ENCODE peak calls at places on chromosomes 13 and 19, in eight cellular contexts. One of them, this sample, is unnamed.

GRCh38 chr19:13091400-13092161 is 11.1 kb downstream of the LYL1 start:
- DNase-seq in H54: no peak
- DNase-seq in ascending aorta: peak
- DNase-seq in COLO829: no peak
- DNase-seq in T-cell: no peak
- DNase-seq in tibial nerve: no peak
- DNase-seq in stimulated activated CD4-positive, alpha-beta T cell treated with anti-CD3 and anti-CD28 coated beads, Interleukin-12 subunit alpha, Interleukin-12 subunit beta, amount 100 ng/mL, for 24 hours: no peak
- DNase-seq in activated T-cell treated with anti-CD3 and anti-CD28 coated beads for 1 hour: no peak
- DNase-seq in this sample: no peak

GRCh38 chr19:50607874-50608785 is 31.6 kb downstream of the SYT3 start:
- DNase-seq in H54: peak
- DNase-seq in ascending aorta: peak
- DNase-seq in COLO829: peak
- DNase-seq in T-cell: peak
- DNase-seq in tibial nerve: no peak
- DNase-seq in stimulated activated CD4-positive, alpha-beta T cell treated with anti-CD3 and anti-CD28 coated beads, Interleukin-12 subunit alpha, Interleukin-12 subunit beta, amount 100 ng/mL, for 24 hours: peak
- DNase-seq in activated T-cell treated with anti-CD3 and anti-CD28 coated beads for 1 hour: peak
- DNase-seq in this sample: no peak

GRCh38 chr13:66375756-66376155 is 854.4 kb downstream of the PCDH9 start:
- DNase-seq in H54: no peak
- DNase-seq in ascending aorta: no peak
- DNase-seq in COLO829: no peak
- DNase-seq in T-cell: no peak
- DNase-seq in tibial nerve: no peak
- DNase-seq in stimulated activated CD4-positive, alpha-beta T cell treated with anti-CD3 and anti-CD28 coated beads, Interleukin-12 subunit alpha, Interleukin-12 subunit beta, amount 100 ng/mL, for 24 hours: no peak
- DNase-seq in activated T-cell treated with anti-CD3 and anti-CD28 coated beads for 1 hour: no peak
- DNase-seq in this sample: no peak

GRCh38 chr19:3369337-3370213 is 3.2 kb downstream of the NFIC start:
- DNase-seq in H54: peak
- DNase-seq in ascending aorta: peak
- DNase-seq in COLO829: no peak
- DNase-seq in T-cell: no peak
- DNase-seq in tibial nerve: no peak
- DNase-seq in stimulated activated CD4-positive, alpha-beta T cell treated with anti-CD3 and anti-CD28 coated beads, Interleukin-12 subunit alpha, Interleukin-12 subunit beta, amount 100 ng/mL, for 24 hours: no peak
- DNase-seq in activated T-cell treated with anti-CD3 and anti-CD28 coated beads for 1 hour: no peak
- DNase-seq in this sample: no peak

GRCh38 chr19:3618144-3618810 is 8.3 kb downstream of the CACTIN start:
- DNase-seq in H54: no peak
- DNase-seq in ascending aorta: no peak
- DNase-seq in COLO829: peak
- DNase-seq in T-cell: no peak
- DNase-seq in tibial nerve: peak
- DNase-seq in stimulated activated CD4-positive, alpha-beta T cell treated with anti-CD3 and anti-CD28 coated beads, Interleukin-12 subunit alpha, Interleukin-12 subunit beta, amount 100 ng/mL, for 24 hours: peak
- DNase-seq in activated T-cell treated with anti-CD3 and anti-CD28 coated beads for 1 hour: peak
- DNase-seq in this sample: no peak

GRCh38 chr13:25874907-25875306 is 176.9 kb downstream of the SHISA2 start:
- DNase-seq in H54: no peak
- DNase-seq in ascending aorta: no peak
- DNase-seq in COLO829: no peak
- DNase-seq in T-cell: peak
- DNase-seq in tibial nerve: no peak
- DNase-seq in stimulated activated CD4-positive, alpha-beta T cell treated with anti-CD3 and anti-CD28 coated beads, Interleukin-12 subunit alpha, Interleukin-12 subunit beta, amount 100 ng/mL, for 24 hours: peak
- DNase-seq in activated T-cell treated with anti-CD3 and anti-CD28 coated beads for 1 hour: peak
- DNase-seq in this sample: no peak

GRCh38 chr19:46411088-46412033 is 2.0 kb downstream of the CCDC8 start:
- DNase-seq in H54: no peak
- DNase-seq in ascending aorta: no peak
- DNase-seq in COLO829: no peak
- DNase-seq in T-cell: no peak
- DNase-seq in tibial nerve: no peak
- DNase-seq in stimulated activated CD4-positive, alpha-beta T cell treated with anti-CD3 and anti-CD28 coated beads, Interleukin-12 subunit alpha, Interleukin-12 subunit beta, amount 100 ng/mL, for 24 hours: no peak
- DNase-seq in activated T-cell treated with anti-CD3 and anti-CD28 coated beads for 1 hour: no peak
- DNase-seq in this sample: no peak

GRCh38 chr13:30395192-30396158 is 26.8 kb upstream of the UBE2L5 start:
- DNase-seq in H54: peak
- DNase-seq in ascending aorta: peak
- DNase-seq in COLO829: peak
- DNase-seq in T-cell: peak
- DNase-seq in tibial nerve: peak
- DNase-seq in stimulated activated CD4-positive, alpha-beta T cell treated with anti-CD3 and anti-CD28 coated beads, Interleukin-12 subunit alpha, Interleukin-12 subunit beta, amount 100 ng/mL, for 24 hours: peak
- DNase-seq in activated T-cell treated with anti-CD3 and anti-CD28 coated beads for 1 hour: peak
- DNase-seq in this sample: peak

GRCh38 chr19:8575467-8575997 is 1.7 kb downstream of the MYO1F start:
- DNase-seq in H54: no peak
- DNase-seq in ascending aorta: no peak
- DNase-seq in COLO829: no peak
- DNase-seq in T-cell: peak
- DNase-seq in tibial nerve: no peak
- DNase-seq in stimulated activated CD4-positive, alpha-beta T cell treated with anti-CD3 and anti-CD28 coated beads, Interleukin-12 subunit alpha, Interleukin-12 subunit beta, amount 100 ng/mL, for 24 hours: peak
- DNase-seq in activated T-cell treated with anti-CD3 and anti-CD28 coated beads for 1 hour: peak
- DNase-seq in this sample: no peak

GRCh38 chr13:113620036-113620435 is 35.5 kb downstream of the TFDP1 start:
- DNase-seq in H54: no peak
- DNase-seq in ascending aorta: no peak
- DNase-seq in COLO829: no peak
- DNase-seq in T-cell: no peak
- DNase-seq in tibial nerve: no peak
- DNase-seq in stimulated activated CD4-positive, alpha-beta T cell treated with anti-CD3 and anti-CD28 coated beads, Interleukin-12 subunit alpha, Interleukin-12 subunit beta, amount 100 ng/mL, for 24 hours: no peak
- DNase-seq in activated T-cell treated with anti-CD3 and anti-CD28 coated beads for 1 hour: no peak
- DNase-seq in this sample: no peak

GRCh38 chr13:113884821-113885220 is 20.9 kb upstream of the GAS6 start:
- DNase-seq in H54: no peak
- DNase-seq in ascending aorta: no peak
- DNase-seq in COLO829: no peak
- DNase-seq in T-cell: no peak
- DNase-seq in tibial nerve: no peak
- DNase-seq in stimulated activated CD4-positive, alpha-beta T cell treated with anti-CD3 and anti-CD28 coated beads, Interleukin-12 subunit alpha, Interleukin-12 subunit beta, amount 100 ng/mL, for 24 hours: no peak
- DNase-seq in activated T-cell treated with anti-CD3 and anti-CD28 coated beads for 1 hour: no peak
- DNase-seq in this sample: no peak

GRCh38 chr13:106299616-106300015 is 235.8 kb downstream of the EFNB2 start:
- DNase-seq in H54: no peak
- DNase-seq in ascending aorta: no peak
- DNase-seq in COLO829: no peak
- DNase-seq in T-cell: no peak
- DNase-seq in tibial nerve: no peak
- DNase-seq in stimulated activated CD4-positive, alpha-beta T cell treated with anti-CD3 and anti-CD28 coated beads, Interleukin-12 subunit alpha, Interleukin-12 subunit beta, amount 100 ng/mL, for 24 hours: no peak
- DNase-seq in activated T-cell treated with anti-CD3 and anti-CD28 coated beads for 1 hour: no peak
- DNase-seq in this sample: no peak

GRCh38 chr13:64078480-64078936 is 2662.9 kb upstream of the PCDH20 start:
- DNase-seq in H54: peak
- DNase-seq in ascending aorta: no peak
- DNase-seq in COLO829: no peak
- DNase-seq in T-cell: no peak
- DNase-seq in tibial nerve: no peak
- DNase-seq in stimulated activated CD4-positive, alpha-beta T cell treated with anti-CD3 and anti-CD28 coated beads, Interleukin-12 subunit alpha, Interleukin-12 subunit beta, amount 100 ng/mL, for 24 hours: no peak
- DNase-seq in activated T-cell treated with anti-CD3 and anti-CD28 coated beads for 1 hour: no peak
- DNase-seq in this sample: no peak

GRCh38 chr13:64371045-64371444 is 2859.1 kb downstream of the PCDH9 start:
- DNase-seq in H54: peak
- DNase-seq in ascending aorta: no peak
- DNase-seq in COLO829: no peak
- DNase-seq in T-cell: no peak
- DNase-seq in tibial nerve: no peak
- DNase-seq in stimulated activated CD4-positive, alpha-beta T cell treated with anti-CD3 and anti-CD28 coated beads, Interleukin-12 subunit alpha, Interleukin-12 subunit beta, amount 100 ng/mL, for 24 hours: no peak
- DNase-seq in activated T-cell treated with anti-CD3 and anti-CD28 coated beads for 1 hour: no peak
- DNase-seq in this sample: no peak

GRCh38 chr19:9645466-9645865 is 24.4 kb upstream of the ZNF561 start:
- DNase-seq in H54: no peak
- DNase-seq in ascending aorta: no peak
- DNase-seq in COLO829: no peak
- DNase-seq in T-cell: no peak
- DNase-seq in tibial nerve: no peak
- DNase-seq in stimulated activated CD4-positive, alpha-beta T cell treated with anti-CD3 and anti-CD28 coated beads, Interleukin-12 subunit alpha, Interleukin-12 subunit beta, amount 100 ng/mL, for 24 hours: no peak
- DNase-seq in activated T-cell treated with anti-CD3 and anti-CD28 coated beads for 1 hour: no peak
- DNase-seq in this sample: no peak

GRCh38 chr19:3056454-3057016 is 5.8 kb downstream of the TLE5 start:
- DNase-seq in H54: no peak
- DNase-seq in ascending aorta: no peak
- DNase-seq in COLO829: no peak
- DNase-seq in T-cell: no peak
- DNase-seq in tibial nerve: no peak
- DNase-seq in stimulated activated CD4-positive, alpha-beta T cell treated with anti-CD3 and anti-CD28 coated beads, Interleukin-12 subunit alpha, Interleukin-12 subunit beta, amount 100 ng/mL, for 24 hours: no peak
- DNase-seq in activated T-cell treated with anti-CD3 and anti-CD28 coated beads for 1 hour: no peak
- DNase-seq in this sample: no peak

GRCh38 chr13:107275945-107276614 is 708.1 kb upstream of the ARGLU1 start:
- DNase-seq in H54: no peak
- DNase-seq in ascending aorta: no peak
- DNase-seq in COLO829: no peak
- DNase-seq in T-cell: no peak
- DNase-seq in tibial nerve: no peak
- DNase-seq in stimulated activated CD4-positive, alpha-beta T cell treated with anti-CD3 and anti-CD28 coated beads, Interleukin-12 subunit alpha, Interleukin-12 subunit beta, amount 100 ng/mL, for 24 hours: no peak
- DNase-seq in activated T-cell treated with anti-CD3 and anti-CD28 coated beads for 1 hour: no peak
- DNase-seq in this sample: no peak

GRCh38 chr13:92833071-92833470 is 393.5 kb upstream of the GPC6 start:
- DNase-seq in H54: no peak
- DNase-seq in ascending aorta: no peak
- DNase-seq in COLO829: no peak
- DNase-seq in T-cell: no peak
- DNase-seq in tibial nerve: no peak
- DNase-seq in stimulated activated CD4-positive, alpha-beta T cell treated with anti-CD3 and anti-CD28 coated beads, Interleukin-12 subunit alpha, Interleukin-12 subunit beta, amount 100 ng/mL, for 24 hours: no peak
- DNase-seq in activated T-cell treated with anti-CD3 and anti-CD28 coated beads for 1 hour: no peak
- DNase-seq in this sample: no peak

GRCh38 chr13:32666990-32667571 is 80.8 kb downstream of the PDS5B start:
- DNase-seq in H54: no peak
- DNase-seq in ascending aorta: no peak
- DNase-seq in COLO829: no peak
- DNase-seq in T-cell: no peak
- DNase-seq in tibial nerve: no peak
- DNase-seq in stimulated activated CD4-positive, alpha-beta T cell treated with anti-CD3 and anti-CD28 coated beads, Interleukin-12 subunit alpha, Interleukin-12 subunit beta, amount 100 ng/mL, for 24 hours: no peak
- DNase-seq in activated T-cell treated with anti-CD3 and anti-CD28 coated beads for 1 hour: no peak
- DNase-seq in this sample: no peak

GRCh38 chr19:29484876-29485275 is 40.9 kb upstream of the VSTM2B start:
- DNase-seq in H54: no peak
- DNase-seq in ascending aorta: no peak
- DNase-seq in COLO829: no peak
- DNase-seq in T-cell: no peak
- DNase-seq in tibial nerve: no peak
- DNase-seq in stimulated activated CD4-positive, alpha-beta T cell treated with anti-CD3 and anti-CD28 coated beads, Interleukin-12 subunit alpha, Interleukin-12 subunit beta, amount 100 ng/mL, for 24 hours: no peak
- DNase-seq in activated T-cell treated with anti-CD3 and anti-CD28 coated beads for 1 hour: no peak
- DNase-seq in this sample: no peak